ENCODE peak calls at places on chromosomes 12 and 14, in nine cellular contexts. Q, J, A, B, R, O, M, L and X are unnamed samples.

GRCh38 chr12:5343711-5344110 is 88.2 kb upstream of the NTF3 start:
- DNase-seq in Q (no peak), A (no peak), R (no peak), B (no peak), L (no peak), O (no peak), M (no peak), J (no peak), X (no peak)

GRCh38 chr12:59595557-59596231 is at the start of gene SLC16A7:
- DNase-seq in Q (peak; percentile 97), A (no peak), M (peak; percentile 87), O (peak; percentile 78), L (peak; percentile 39), B (peak; percentile 87), R (peak; percentile 72), J (peak; percentile 60), X (peak; percentile 83)

GRCh38 chr12:10119072-10119471 is 10.9 kb downstream of the CLEC7A start:
- DNase-seq in Q (no peak), B (no peak), O (no peak), A (no peak), M (no peak), R (no peak), L (no peak), J (no peak), X (no peak)

GRCh38 chr14:25944020-25944419 is 653.8 kb downstream of the NOVA1 start:
- DNase-seq in O (no peak), A (no peak), B (no peak), R (no peak), Q (no peak), M (no peak), L (no peak), J (no peak), X (no peak)

GRCh38 chr12:85814116-85814515 is 22.1 kb downstream of the RASSF9 start:
- DNase-seq in R (no peak), L (no peak), O (no peak), B (no peak), A (no peak), J (no peak), Q (no peak), M (no peak), X (no peak)

GRCh38 chr12:57165741-57166140 is 18.3 kb upstream of the LRP1-AS start:
- DNase-seq in R (no peak), Q (no peak), O (no peak), M (no peak), A (no peak), L (no peak), B (no peak), J (no peak), X (peak; percentile 68)

GRCh38 chr12:132236129-132236929 is 92.1 kb downstream of the NOC4L start:
- DNase-seq in O (no peak), J (no peak), L (no peak), B (no peak), Q (peak; percentile 41), A (no peak), R (no peak), M (no peak), X (no peak)

GRCh38 chr12:14954269-14954668 is 7.1 kb downstream of the ARHGDIB start:
- DNase-seq in J (no peak), L (no peak), Q (no peak), O (no peak), B (peak; percentile 70), M (no peak), A (no peak), R (no peak), X (peak; percentile 30)

GRCh38 chr12:115941362-115941761 is 336.1 kb downstream of the MED13L start:
- DNase-seq in O (no peak), Q (no peak), L (no peak), J (no peak), M (no peak), B (no peak), R (no peak), A (no peak), X (no peak)

GRCh38 chr14:100587248-100587762 is at the start of gene BEGAIN:
- DNase-seq in A (no peak), L (no peak), O (peak; percentile 38), J (no peak), M (no peak), Q (peak; percentile 40), B (no peak), R (no peak), X (no peak)

GRCh38 chr12:6460751-6461371 is 9.0 kb downstream of the TAPBPL start:
- DNase-seq in L (no peak), Q (no peak), J (peak; percentile 59), B (no peak), O (no peak), R (no peak), M (no peak), A (no peak), X (no peak)

DNA sequence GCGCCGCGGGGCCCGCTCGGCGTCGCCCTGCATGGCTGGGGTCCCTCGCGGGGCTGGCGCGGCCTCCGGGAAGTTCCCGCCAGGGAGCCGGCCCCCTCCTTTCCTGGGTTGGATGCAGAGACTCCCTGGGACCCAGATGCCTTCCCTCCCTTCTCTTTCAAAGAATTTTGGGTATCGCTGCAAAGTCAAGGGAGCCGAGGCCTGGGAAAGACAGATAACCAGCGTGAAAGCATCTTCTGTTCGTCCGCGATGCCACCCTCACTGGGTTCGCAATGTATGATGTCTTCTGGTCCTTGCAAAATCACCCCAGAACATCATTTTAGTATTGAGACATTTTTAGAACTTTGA is 436 bp downstream of the IRAK3 start:
- DNase-seq in Q (no peak), J (no peak), L (no peak), O (no peak), B (peak; percentile 24), R (no peak), M (no peak), A (no peak), X (no peak)
- H3K4me3 ChIP-seq in Q (peak overlapping the region; percentile 71), J (peak overlapping the region; percentile 55), L (no peak overlapping the region), O (peak overlapping the region; percentile 59), B (peak overlapping the region; percentile 57), R (peak overlapping the region; percentile 56), M (peak overlapping the region; percentile 47), A (peak overlapping the region; percentile 47), X (no peak overlapping the region)

DNA sequence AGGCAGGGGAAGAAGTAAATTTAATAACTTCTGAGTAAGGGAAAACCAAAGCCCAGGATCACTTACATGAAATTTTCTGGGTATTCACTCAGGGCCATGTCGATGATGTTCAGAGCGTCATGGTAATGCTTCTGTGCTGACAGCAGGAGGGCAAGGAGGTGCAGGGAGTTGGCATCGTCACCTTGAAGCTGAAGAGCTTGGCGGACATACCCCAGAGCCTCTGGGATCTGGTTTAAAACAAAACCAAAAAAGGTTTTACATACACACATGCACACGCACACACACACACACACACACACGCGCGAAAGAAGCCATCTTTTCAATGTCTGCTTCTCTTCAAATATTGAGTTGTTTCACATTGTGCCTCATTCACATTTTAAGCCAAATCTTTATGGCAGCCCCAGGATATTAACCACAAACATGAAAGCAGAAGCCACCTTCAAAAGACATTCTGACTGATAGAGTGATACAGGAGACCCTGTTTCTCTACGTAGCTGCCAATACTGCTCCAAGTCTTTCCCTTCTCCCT is 172.2 kb downstream of the TTC7B start:
- DNase-seq in Q (no peak), A (no peak), J (no peak), O (no peak), L (no peak), B (no peak), M (no peak), R (no peak), X (no peak)
- TF ChIP-seq POLR2AphosphoS5 in Q (no peak), A (no peak), J (no peak), O (no peak), L (no peak), B (no peak), M (no peak), R (no peak), X (no peak)

GRCh38 chr14:22508150-22508457 is 80.9 kb downstream of the DAD1 start:
- DNase-seq in M (no peak), A (no peak), L (no peak), J (no peak), O (no peak), R (no peak), Q (no peak), B (no peak), X (no peak)

GRCh38 chr14:22506778-22507351 is 82.2 kb downstream of the DAD1 start:
- DNase-seq in R (no peak), J (no peak), L (no peak), A (no peak), O (no peak), B (no peak), Q (no peak), M (no peak), X (no peak)

GRCh38 chr14:22502551-22502950 is 86.5 kb downstream of the DAD1 start:
- DNase-seq in M (no peak), Q (no peak), R (no peak), L (no peak), B (no peak), A (no peak), J (no peak), O (no peak), X (no peak)

GRCh38 chr14:22505751-22506710 is 83.0 kb downstream of the DAD1 start:
- DNase-seq in R (no peak), B (no peak), O (no peak), Q (no peak), L (no peak), A (no peak), J (no peak), M (no peak), X (no peak)

DNA sequence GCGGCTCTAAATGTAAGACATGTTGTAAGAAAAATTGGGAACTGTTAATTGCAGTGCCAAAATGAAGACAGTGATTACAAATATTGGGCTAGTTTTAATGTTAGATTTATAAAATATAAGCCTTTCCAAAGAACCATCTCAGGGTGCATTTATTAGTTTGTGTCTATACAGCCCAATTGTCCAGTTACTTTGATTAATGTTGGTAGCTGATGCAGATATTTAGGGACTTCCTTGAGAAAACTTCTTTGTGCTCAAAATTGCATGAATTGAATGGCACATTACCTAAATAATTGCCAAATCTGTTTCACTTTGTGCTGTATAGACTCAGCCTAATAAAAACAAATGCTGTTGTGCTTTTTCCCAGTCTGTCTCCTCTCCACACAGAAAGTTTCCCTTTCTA is 83.7 kb downstream of the DAD1 start:
- DNase-seq in O (no peak), Q (no peak), A (no peak), M (no peak), R (no peak), L (no peak), B (no peak), J (no peak), X (no peak)
- H3K4me3 ChIP-seq in O (no peak overlapping the region), Q (peak overlapping the region; percentile 38), A (no peak overlapping the region), M (no peak overlapping the region), R (no peak overlapping the region), L (no peak overlapping the region), B (no peak overlapping the region), J (no peak overlapping the region), X (no peak overlapping the region)

GRCh38 chr14:38079886-38080285 is 127.8 kb upstream of the SSTR1 start:
- DNase-seq in O (no peak), L (no peak), A (no peak), M (no peak), R (no peak), B (no peak), Q (no peak), J (no peak), X (no peak)
- TF ChIP-seq POLR2AphosphoS5 in O (no peak), L (no peak), A (no peak), M (no peak), R (no peak), B (no peak), Q (no peak), J (no peak), X (no peak)

GRCh38 chr12:54412348-54412747 is 6.7 kb downstream of the ITGA5 start:
- DNase-seq in O (no peak), Q (peak; percentile 70), B (no peak), R (no peak), M (no peak), A (no peak), L (no peak), J (no peak), X (no peak)
- H3K4me3 ChIP-seq in O (no peak overlapping the region), Q (peak overlapping the region; percentile 51), B (peak overlapping the region; percentile 6), R (peak overlapping the region; percentile 3), M (peak overlapping the region; percentile 76), A (no peak overlapping the region), L (no peak overlapping the region), J (no peak overlapping the region), X (no peak overlapping the region)